ENCODE peak calls at places on chromosomes 6 and 20, in eight cellular contexts. One of them, this sample, is unnamed.

GRCh38 chr6:41162687-41163418 is at the start of gene TREM2:
- DNase-seq in MCF 10A: peak; percentile 20
- DNase-seq in CD4-positive, alpha-beta T cell: no peak
- DNase-seq in type B pancreatic cell: no peak
- DNase-seq in pancreas: no peak
- DNase-seq in endothelial cell: no peak
- DNase-seq in fibroblast of lung: no peak
- DNase-seq in glutamatergic neuron: no peak
- DNase-seq in this sample: no peak

GRCh38 chr6:122838060-122838780 is 49.2 kb downstream of the SMPDL3A start:
- DNase-seq in MCF 10A: peak; percentile 24
- DNase-seq in CD4-positive, alpha-beta T cell: no peak
- DNase-seq in type B pancreatic cell: no peak
- DNase-seq in pancreas: no peak
- DNase-seq in endothelial cell: no peak
- DNase-seq in fibroblast of lung: peak; percentile 47
- DNase-seq in glutamatergic neuron: no peak
- DNase-seq in this sample: no peak

GRCh38 chr20:11059659-11060058 is 385.9 kb upstream of the JAG1 start:
- DNase-seq in MCF 10A: no peak
- DNase-seq in CD4-positive, alpha-beta T cell: no peak
- DNase-seq in type B pancreatic cell: no peak
- DNase-seq in pancreas: no peak
- DNase-seq in endothelial cell: no peak
- DNase-seq in fibroblast of lung: no peak
- DNase-seq in glutamatergic neuron: no peak
- DNase-seq in this sample: no peak

GRCh38 chr6:41122918-41123317 is 31.2 kb downstream of the TREML1 start:
- DNase-seq in MCF 10A: no peak
- DNase-seq in CD4-positive, alpha-beta T cell: no peak
- DNase-seq in type B pancreatic cell: no peak
- DNase-seq in pancreas: no peak
- DNase-seq in endothelial cell: no peak
- DNase-seq in fibroblast of lung: no peak
- DNase-seq in glutamatergic neuron: no peak
- DNase-seq in this sample: no peak

GRCh38 chr6:158160932-158161539 is 7.0 kb downstream of the SERAC1 start:
- DNase-seq in MCF 10A: peak; percentile 45
- DNase-seq in CD4-positive, alpha-beta T cell: no peak
- DNase-seq in type B pancreatic cell: no peak
- DNase-seq in pancreas: no peak
- DNase-seq in endothelial cell: no peak
- DNase-seq in fibroblast of lung: peak; percentile 59
- DNase-seq in glutamatergic neuron: no peak
- DNase-seq in this sample: no peak

GRCh38 chr20:661474-662288 is 8.7 kb upstream of the SRXN1 start:
- DNase-seq in MCF 10A: no peak
- DNase-seq in CD4-positive, alpha-beta T cell: no peak
- DNase-seq in type B pancreatic cell: no peak
- DNase-seq in pancreas: no peak
- DNase-seq in endothelial cell: no peak
- DNase-seq in fibroblast of lung: no peak
- DNase-seq in glutamatergic neuron: no peak
- DNase-seq in this sample: no peak

GRCh38 chr6:3117912-3118352 is 579 bp upstream of the BPHL start:
- DNase-seq in MCF 10A: no peak
- DNase-seq in CD4-positive, alpha-beta T cell: no peak
- DNase-seq in type B pancreatic cell: no peak
- DNase-seq in pancreas: no peak
- DNase-seq in endothelial cell: no peak
- DNase-seq in fibroblast of lung: no peak
- DNase-seq in glutamatergic neuron: no peak
- DNase-seq in this sample: no peak

GRCh38 chr20:3990741-3991140 is 24.6 kb downstream of the RNF24 start:
- DNase-seq in MCF 10A: no peak
- DNase-seq in CD4-positive, alpha-beta T cell: no peak
- DNase-seq in type B pancreatic cell: no peak
- DNase-seq in pancreas: no peak
- DNase-seq in endothelial cell: no peak
- DNase-seq in fibroblast of lung: no peak
- DNase-seq in glutamatergic neuron: no peak
- DNase-seq in this sample: no peak

GRCh38 chr20:9110916-9111432 is 42.1 kb downstream of the PLCB4 start:
- DNase-seq in MCF 10A: peak; percentile 64
- DNase-seq in CD4-positive, alpha-beta T cell: no peak
- DNase-seq in type B pancreatic cell: no peak
- DNase-seq in pancreas: no peak
- DNase-seq in endothelial cell: no peak
- DNase-seq in fibroblast of lung: no peak
- DNase-seq in glutamatergic neuron: no peak
- DNase-seq in this sample: no peak

GRCh38 chr6:43575105-43575771 is 600 bp downstream of the XPO5 start:
- DNase-seq in MCF 10A: peak; percentile 42
- DNase-seq in CD4-positive, alpha-beta T cell: no peak
- DNase-seq in type B pancreatic cell: peak; percentile 79
- DNase-seq in pancreas: no peak
- DNase-seq in endothelial cell: peak; percentile 40
- DNase-seq in fibroblast of lung: peak; percentile 12
- DNase-seq in glutamatergic neuron: peak; percentile 52
- DNase-seq in this sample: peak; percentile 64

GRCh38 chr20:38286586-38287502 is 17.1 kb upstream of the BPI start:
- DNase-seq in MCF 10A: no peak
- DNase-seq in CD4-positive, alpha-beta T cell: no peak
- DNase-seq in type B pancreatic cell: no peak
- DNase-seq in pancreas: no peak
- DNase-seq in endothelial cell: no peak
- DNase-seq in fibroblast of lung: no peak
- DNase-seq in glutamatergic neuron: no peak
- DNase-seq in this sample: no peak

GRCh38 chr6:79668381-79668780 is 37.3 kb downstream of the SH3BGRL2 start:
- DNase-seq in MCF 10A: no peak
- DNase-seq in CD4-positive, alpha-beta T cell: no peak
- DNase-seq in type B pancreatic cell: no peak
- DNase-seq in pancreas: no peak
- DNase-seq in endothelial cell: no peak
- DNase-seq in fibroblast of lung: no peak
- DNase-seq in glutamatergic neuron: no peak
- DNase-seq in this sample: no peak

GRCh38 chr6:33967966-33968724 is 164.3 kb upstream of the MLN start:
- DNase-seq in MCF 10A: peak; percentile 24
- DNase-seq in CD4-positive, alpha-beta T cell: no peak
- DNase-seq in type B pancreatic cell: peak; percentile 47
- DNase-seq in pancreas: no peak
- DNase-seq in endothelial cell: no peak
- DNase-seq in fibroblast of lung: no peak
- DNase-seq in glutamatergic neuron: no peak
- DNase-seq in this sample: no peak
- TF ChIP-seq CTCF in MCF 10A: no peak
- TF ChIP-seq CTCF in CD4-positive, alpha-beta T cell: no peak
- TF ChIP-seq CTCF in type B pancreatic cell: peak; percentile 58
- TF ChIP-seq CTCF in pancreas: no peak
- TF ChIP-seq CTCF in endothelial cell: peak; percentile 15
- TF ChIP-seq CTCF in fibroblast of lung: peak; percentile 21
- TF ChIP-seq CTCF in glutamatergic neuron: no peak
- TF ChIP-seq CTCF in this sample: no peak

DNA sequence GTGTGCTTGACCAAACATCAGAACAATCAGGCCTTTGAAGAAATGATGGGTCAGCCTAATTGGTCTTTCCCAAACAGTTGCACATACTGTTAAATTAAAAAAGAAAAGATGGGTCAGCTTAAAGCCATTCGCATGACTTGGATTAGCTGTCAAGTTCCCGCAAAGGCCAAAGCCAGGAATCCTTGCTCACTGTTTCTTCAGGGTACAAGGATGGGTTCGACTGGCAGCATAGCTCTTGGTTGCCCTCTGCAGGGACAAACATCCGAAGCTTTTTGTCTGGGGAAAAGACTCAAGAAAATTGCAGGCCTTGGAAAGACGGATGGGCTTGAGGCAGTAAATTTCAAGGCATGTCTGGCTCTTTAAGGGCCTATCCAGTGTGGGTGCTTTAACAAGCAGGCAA is 168.0 kb downstream of the HDGFL1 start:
- DNase-seq in MCF 10A: peak; percentile 33
- DNase-seq in CD4-positive, alpha-beta T cell: no peak
- DNase-seq in type B pancreatic cell: peak; percentile 67
- DNase-seq in pancreas: no peak
- DNase-seq in endothelial cell: peak; percentile 59
- DNase-seq in fibroblast of lung: peak; percentile 70
- DNase-seq in glutamatergic neuron: peak; percentile 68
- DNase-seq in this sample: no peak
- TF ChIP-seq CTCF in MCF 10A: peak; percentile 31
- TF ChIP-seq CTCF in CD4-positive, alpha-beta T cell: no peak
- TF ChIP-seq CTCF in type B pancreatic cell: peak; percentile 80
- TF ChIP-seq CTCF in pancreas: peak; percentile 10
- TF ChIP-seq CTCF in endothelial cell: no peak
- TF ChIP-seq CTCF in fibroblast of lung: peak; percentile 74
- TF ChIP-seq CTCF in glutamatergic neuron: peak; percentile 67
- TF ChIP-seq CTCF in this sample: no peak

DNA sequence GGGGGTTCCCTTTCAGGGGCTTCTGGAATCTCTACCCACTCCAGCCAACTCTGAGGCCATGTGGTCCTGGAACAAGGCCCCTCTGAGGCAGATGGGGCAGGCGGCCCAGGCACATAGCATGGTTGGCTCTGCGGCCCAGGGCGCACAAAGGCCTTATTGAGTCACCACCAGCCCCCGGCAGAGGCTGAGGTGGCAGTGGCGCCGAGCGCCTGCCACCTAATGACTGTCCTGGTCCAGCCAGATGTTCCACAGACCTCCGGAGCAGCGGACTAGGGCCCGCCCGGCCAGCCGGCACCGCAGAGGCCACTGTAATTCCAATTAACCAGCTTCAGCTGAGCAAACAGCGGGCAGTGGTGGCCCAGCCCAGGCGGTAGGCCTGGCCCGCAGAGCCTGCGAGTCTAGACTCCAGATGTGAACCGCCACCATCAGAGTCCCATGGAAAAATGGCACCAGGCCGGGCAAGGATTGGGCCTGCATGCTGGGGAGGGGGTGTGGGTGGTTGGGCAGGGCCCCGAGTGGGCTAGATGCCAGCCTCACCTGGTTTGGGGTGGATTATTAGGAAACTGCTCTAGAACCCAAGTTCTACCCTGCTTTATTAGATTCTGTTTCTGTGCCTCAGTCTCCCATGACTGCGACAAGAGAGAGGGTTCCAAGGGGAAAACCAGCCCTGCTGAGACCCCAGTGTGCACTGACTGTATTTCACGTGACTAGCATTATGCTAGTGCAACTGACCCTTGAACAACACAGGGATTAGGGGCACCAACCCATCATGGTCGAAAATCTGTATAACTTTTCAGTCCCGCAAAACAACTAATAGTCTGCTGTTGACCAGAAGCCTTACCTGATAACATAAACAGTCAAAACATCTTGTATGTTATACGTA is 34.1 kb upstream of the ID1 start:
- DNase-seq in MCF 10A: no peak
- DNase-seq in CD4-positive, alpha-beta T cell: no peak
- DNase-seq in type B pancreatic cell: no peak
- DNase-seq in pancreas: peak; percentile 62
- DNase-seq in endothelial cell: no peak
- DNase-seq in fibroblast of lung: no peak
- DNase-seq in glutamatergic neuron: no peak
- DNase-seq in this sample: no peak
- TF ChIP-seq CTCF in MCF 10A: no peak
- TF ChIP-seq CTCF in CD4-positive, alpha-beta T cell: no peak
- TF ChIP-seq CTCF in type B pancreatic cell: no peak
- TF ChIP-seq CTCF in pancreas: no peak
- TF ChIP-seq CTCF in endothelial cell: no peak
- TF ChIP-seq CTCF in fibroblast of lung: no peak
- TF ChIP-seq CTCF in glutamatergic neuron: no peak
- TF ChIP-seq CTCF in this sample: no peak

GRCh38 chr6:38937839-38938613 is 110.6 kb upstream of the GLP1R start:
- DNase-seq in MCF 10A: no peak
- DNase-seq in CD4-positive, alpha-beta T cell: no peak
- DNase-seq in type B pancreatic cell: no peak
- DNase-seq in pancreas: no peak
- DNase-seq in endothelial cell: no peak
- DNase-seq in fibroblast of lung: no peak
- DNase-seq in glutamatergic neuron: no peak
- DNase-seq in this sample: no peak

GRCh38 chr6:38944655-38945279 is 103.8 kb upstream of the GLP1R start:
- DNase-seq in MCF 10A: no peak
- DNase-seq in CD4-positive, alpha-beta T cell: no peak
- DNase-seq in type B pancreatic cell: no peak
- DNase-seq in pancreas: no peak
- DNase-seq in endothelial cell: no peak
- DNase-seq in fibroblast of lung: no peak
- DNase-seq in glutamatergic neuron: no peak
- DNase-seq in this sample: no peak

GRCh38 chr6:38942442-38942841 is 106.1 kb upstream of the GLP1R start:
- DNase-seq in MCF 10A: no peak
- DNase-seq in CD4-positive, alpha-beta T cell: no peak
- DNase-seq in type B pancreatic cell: no peak
- DNase-seq in pancreas: no peak
- DNase-seq in endothelial cell: no peak
- DNase-seq in fibroblast of lung: no peak
- DNase-seq in glutamatergic neuron: no peak
- DNase-seq in this sample: no peak

GRCh38 chr6:38938741-38939140 is 109.8 kb upstream of the GLP1R start:
- DNase-seq in MCF 10A: no peak
- DNase-seq in CD4-positive, alpha-beta T cell: no peak
- DNase-seq in type B pancreatic cell: no peak
- DNase-seq in pancreas: no peak
- DNase-seq in endothelial cell: no peak
- DNase-seq in fibroblast of lung: no peak
- DNase-seq in glutamatergic neuron: no peak
- DNase-seq in this sample: no peak

GRCh38 chr6:38943964-38944363 is 104.6 kb upstream of the GLP1R start:
- DNase-seq in MCF 10A: peak; percentile 5
- DNase-seq in CD4-positive, alpha-beta T cell: no peak
- DNase-seq in type B pancreatic cell: no peak
- DNase-seq in pancreas: no peak
- DNase-seq in endothelial cell: no peak
- DNase-seq in fibroblast of lung: no peak
- DNase-seq in glutamatergic neuron: no peak
- DNase-seq in this sample: no peak
- TF ChIP-seq CTCF in MCF 10A: no peak
- TF ChIP-seq CTCF in CD4-positive, alpha-beta T cell: no peak
- TF ChIP-seq CTCF in type B pancreatic cell: no peak
- TF ChIP-seq CTCF in pancreas: no peak
- TF ChIP-seq CTCF in endothelial cell: no peak
- TF ChIP-seq CTCF in fibroblast of lung: no peak
- TF ChIP-seq CTCF in glutamatergic neuron: no peak
- TF ChIP-seq CTCF in this sample: no peak

GRCh38 chr6:16759646-16760535 is 1.4 kb downstream of the ATXN1 start:
- DNase-seq in MCF 10A: peak; percentile 80
- DNase-seq in CD4-positive, alpha-beta T cell: peak; percentile 71
- DNase-seq in type B pancreatic cell: peak; percentile 89
- DNase-seq in pancreas: peak; percentile 88
- DNase-seq in endothelial cell: peak; percentile 82
- DNase-seq in fibroblast of lung: peak; percentile 86
- DNase-seq in glutamatergic neuron: peak; percentile 83
- DNase-seq in this sample: peak; percentile 77
- TF ChIP-seq CTCF in MCF 10A: no peak
- TF ChIP-seq CTCF in CD4-positive, alpha-beta T cell: no peak
- TF ChIP-seq CTCF in type B pancreatic cell: peak; percentile 30
- TF ChIP-seq CTCF in pancreas: no peak
- TF ChIP-seq CTCF in endothelial cell: no peak
- TF ChIP-seq CTCF in fibroblast of lung: no peak
- TF ChIP-seq CTCF in glutamatergic neuron: no peak
- TF ChIP-seq CTCF in this sample: no peak